ENCODE peak calls at places on chromosomes 13 and 19, in six cellular contexts. W, V, F, D, K and A are unnamed samples.

GRCh38 chr13:24039621-24040475 is 120.7 kb upstream of the SPATA13 start:
- DNase-seq in W (no peak), V (no peak), F (no peak), D (no peak), K (no peak), A (peak)

GRCh38 chr13:24228852-24229458 is 68.4 kb downstream of the SPATA13 start:
- DNase-seq in W (peak), V (peak), F (peak), D (no peak), K (peak), A (no peak)

GRCh38 chr13:76009491-76009890 is 373.4 kb downstream of the LMO7 start:
- DNase-seq in W (no peak), V (peak), F (no peak), D (no peak), K (peak), A (no peak)

GRCh38 chr13:110015253-110015652 is 228.9 kb upstream of the IRS2 start:
- DNase-seq in W (no peak), V (peak), F (no peak), D (no peak), K (no peak), A (no peak)

GRCh38 chr13:94175076-94175475 is 304.4 kb downstream of the DCT start:
- DNase-seq in W (no peak), V (no peak), F (no peak), D (no peak), K (no peak), A (no peak)

GRCh38 chr19:28456708-28457320 is 756.1 kb downstream of the UQCRFS1 start:
- DNase-seq in W (no peak), V (no peak), F (no peak), D (no peak), K (no peak), A (no peak)

GRCh38 chr13:51923983-51924539 is 62.3 kb downstream of the CCDC70 start:
- DNase-seq in W (no peak), V (no peak), F (peak), D (no peak), K (no peak), A (no peak)

GRCh38 chr19:33647146-33647545 is 25.4 kb downstream of the CHST8 start:
- DNase-seq in W (no peak), V (no peak), F (no peak), D (no peak), K (no peak), A (no peak)

GRCh38 chr13:114235697-114236096 is 1.0 kb downstream of the CDC16 start:
- DNase-seq in W (no peak), V (no peak), F (no peak), D (no peak), K (peak), A (no peak)

GRCh38 chr13:100128373-100128772 is 39.5 kb downstream of the PCCA start:
- DNase-seq in W (no peak), V (peak), F (no peak), D (no peak), K (no peak), A (no peak)

GRCh38 chr13:113355621-113356020 is 8.3 kb downstream of the GRTP1 start:
- DNase-seq in W (no peak), V (no peak), F (no peak), D (no peak), K (no peak), A (no peak)

GRCh38 chr13:41222259-41222852 is 28.0 kb upstream of the KBTBD7 start:
- DNase-seq in W (peak), V (peak), F (peak), D (no peak), K (peak), A (no peak)

GRCh38 chr19:51272183-51272817 is 21.4 kb downstream of the SIGLECL1 start:
- DNase-seq in W (peak), V (no peak), F (no peak), D (peak), K (no peak), A (no peak)

GRCh38 chr19:15323496-15324235 is 8.7 kb downstream of the BRD4 start:
- DNase-seq in W (no peak), V (peak), F (peak), D (peak), K (no peak), A (no peak)

GRCh38 chr19:46412983-46413261 is 442 bp downstream of the CCDC8 start:
- DNase-seq in W (no peak), V (no peak), F (no peak), D (no peak), K (no peak), A (no peak)

GRCh38 chr19:46413262-46414031 is at the start of gene CCDC8:
- DNase-seq in W (no peak), V (peak), F (peak), D (peak), K (no peak), A (no peak)

GRCh38 chr19:46411088-46412033 is 2.0 kb downstream of the CCDC8 start:
- DNase-seq in W (no peak), V (no peak), F (no peak), D (no peak), K (no peak), A (no peak)

GRCh38 chr19:46410205-46411087 is 2.9 kb downstream of the CCDC8 start:
- DNase-seq in W (no peak), V (no peak), F (no peak), D (no peak), K (no peak), A (no peak)

GRCh38 chr19:46412034-46412982 is 1.1 kb downstream of the CCDC8 start:
- DNase-seq in W (no peak), V (no peak), F (peak), D (no peak), K (no peak), A (no peak)
- H3K27ac ChIP-seq in W (peak), V (peak), F (no peak), D (peak), K (no peak), A (no peak)

GRCh38 chr19:17236831-17237543 is 8.7 kb downstream of the NR2F6 start:
- DNase-seq in W (no peak), V (no peak), F (no peak), D (no peak), K (no peak), A (no peak)
- H3K27ac ChIP-seq in W (no peak), V (no peak), F (peak), D (no peak), K (no peak), A (no peak)

GRCh38 chr13:80336335-80336734 is 4.6 kb downstream of the SPRY2 start:
- DNase-seq in W (no peak), V (peak), F (no peak), D (no peak), K (no peak), A (no peak)

GRCh38 chr13:80338781-80339577 is 1.9 kb downstream of the SPRY2 start:
- DNase-seq in W (peak), V (peak), F (peak), D (peak), K (peak), A (peak)

GRCh38 chr13:80337011-80337688 is 3.8 kb downstream of the SPRY2 start:
- DNase-seq in W (no peak), V (peak), F (no peak), D (no peak), K (no peak), A (no peak)

GRCh38 chr13:80337706-80338105 is 3.2 kb downstream of the SPRY2 start:
- DNase-seq in W (no peak), V (peak), F (no peak), D (no peak), K (peak), A (no peak)

DNA sequence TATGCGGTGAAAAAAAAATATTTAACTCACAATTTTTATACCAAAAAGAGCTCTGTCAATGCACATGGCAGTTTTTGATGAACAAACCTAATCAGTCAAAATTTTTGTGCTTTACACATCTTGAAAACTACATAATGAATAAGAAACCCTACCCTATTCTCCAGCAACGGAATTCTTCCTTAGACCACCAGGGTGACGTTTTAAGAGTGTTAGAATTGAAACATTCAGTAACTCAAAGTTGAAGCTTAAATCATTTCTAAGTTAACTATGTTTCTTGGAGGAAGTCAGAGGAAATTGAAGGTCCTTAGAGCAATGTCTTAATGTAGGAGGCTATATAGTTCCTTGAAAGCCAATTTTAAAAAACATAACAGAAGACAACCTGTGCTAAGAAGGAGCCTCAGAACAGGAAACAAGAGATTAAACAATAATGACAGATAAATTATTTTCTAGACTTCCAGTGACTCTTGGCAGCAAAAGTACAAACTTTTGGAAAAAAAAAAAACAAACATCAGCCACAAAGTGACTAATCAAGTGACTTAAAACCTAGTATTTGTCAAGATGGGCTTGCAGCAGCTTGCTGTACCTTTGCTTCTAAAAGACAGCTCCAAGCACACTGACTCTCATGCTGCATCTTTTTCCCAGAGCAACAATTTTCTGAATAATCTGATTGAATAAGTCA is 6.2 kb downstream of the SPRY2 start:
- DNase-seq in W (no peak), V (peak), F (no peak), D (no peak), K (peak), A (no peak)
- H3K27ac ChIP-seq in W (no peak), V (no peak), F (no peak), D (no peak), K (peak), A (no peak)

GRCh38 chr19:13033244-13033643 is 38.0 kb downstream of the NFIX start:
- DNase-seq in W (no peak), V (no peak), F (no peak), D (no peak), K (no peak), A (peak)

GRCh38 chr19:13035820-13036365 is 40.6 kb downstream of the NFIX start:
- DNase-seq in W (no peak), V (no peak), F (no peak), D (no peak), K (no peak), A (no peak)

GRCh38 chr19:13034636-13035035 is 39.4 kb downstream of the NFIX start:
- DNase-seq in W (no peak), V (no peak), F (no peak), D (no peak), K (no peak), A (no peak)

GRCh38 chr19:13032837-13033236 is 37.6 kb downstream of the NFIX start:
- DNase-seq in W (no peak), V (no peak), F (no peak), D (no peak), K (no peak), A (no peak)

GRCh38 chr19:13033819-13034611 is 38.7 kb downstream of the NFIX start:
- DNase-seq in W (no peak), V (peak), F (peak), D (peak), K (no peak), A (peak)
- H3K27ac ChIP-seq in W (no peak), V (peak), F (no peak), D (peak), K (no peak), A (peak)

GRCh38 chr13:26601669-26602068 is 44.2 kb downstream of the WASF3 start:
- DNase-seq in W (no peak), V (peak), F (peak), D (no peak), K (peak), A (no peak)

GRCh38 chr13:26605845-26606244 is 48.4 kb downstream of the WASF3 start:
- DNase-seq in W (no peak), V (no peak), F (peak), D (no peak), K (no peak), A (no peak)

GRCh38 chr13:26602783-26603182 is 45.3 kb downstream of the WASF3 start:
- DNase-seq in W (no peak), V (no peak), F (no peak), D (no peak), K (no peak), A (no peak)

GRCh38 chr13:26600345-26600761 is 42.9 kb downstream of the WASF3 start:
- DNase-seq in W (no peak), V (peak), F (no peak), D (no peak), K (no peak), A (no peak)

DNA sequence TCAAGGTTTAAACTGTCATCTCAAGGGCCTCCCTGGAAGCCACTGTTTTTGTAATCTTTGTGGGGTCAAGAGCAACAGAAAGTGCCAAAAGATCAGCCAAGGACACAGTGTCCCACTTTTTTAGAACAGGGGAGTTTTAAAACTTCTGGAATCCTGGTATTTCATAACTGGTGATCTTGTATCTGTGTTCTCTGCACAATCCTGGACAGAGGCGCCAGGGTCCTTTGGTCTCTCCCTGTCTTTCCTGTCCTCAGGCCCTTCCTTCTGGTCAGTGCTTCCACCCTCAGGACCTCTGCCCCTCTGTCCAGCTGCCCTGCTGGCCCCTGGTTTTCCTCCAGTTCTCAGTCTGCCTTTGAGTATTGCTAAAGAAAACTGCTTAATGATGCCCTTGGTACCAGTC is 47.3 kb downstream of the WASF3 start:
- DNase-seq in W (no peak), V (no peak), F (no peak), D (no peak), K (no peak), A (no peak)
- H3K27ac ChIP-seq in W (no peak), V (no peak), F (no peak), D (peak), K (no peak), A (peak)